ENCODE peak calls at places on chromosome 5, in six cellular contexts. One of them, this sample, is unnamed.

GRCh38 chr5:140611020-140611521 is 21.9 kb downstream of the CD14 start:
- DNase-seq in tibial nerve: no peak
- DNase-seq in IMR-90: peak; percentile 20
- DNase-seq in body of pancreas: no peak
- DNase-seq in HCT116: no peak
- DNase-seq in A549: no peak
- DNase-seq in this sample: no peak

GRCh38 chr5:157487358-157487757 is 27.3 kb downstream of the NIPAL4 start:
- DNase-seq in tibial nerve: no peak
- DNase-seq in IMR-90: no peak
- DNase-seq in body of pancreas: no peak
- DNase-seq in HCT116: no peak
- DNase-seq in A549: no peak
- DNase-seq in this sample: no peak

GRCh38 chr5:76111510-76112174 is 28.5 kb downstream of the SV2C start:
- DNase-seq in tibial nerve: no peak
- DNase-seq in IMR-90: no peak
- DNase-seq in body of pancreas: peak; percentile 27
- DNase-seq in HCT116: no peak
- DNase-seq in A549: no peak
- DNase-seq in this sample: no peak

GRCh38 chr5:164394686-164395187 is 889.3 kb downstream of the MAT2B start:
- DNase-seq in tibial nerve: no peak
- DNase-seq in IMR-90: no peak
- DNase-seq in body of pancreas: no peak
- DNase-seq in HCT116: no peak
- DNase-seq in A549: no peak
- DNase-seq in this sample: no peak

GRCh38 chr5:142922223-142922952 is 152.2 kb downstream of the ARHGAP26 start:
- DNase-seq in tibial nerve: no peak
- DNase-seq in IMR-90: peak; percentile 77
- DNase-seq in body of pancreas: no peak
- DNase-seq in HCT116: no peak
- DNase-seq in A549: peak; percentile 76
- DNase-seq in this sample: no peak

GRCh38 chr5:95900383-95900958 is 61.2 kb downstream of the ELL2 start:
- DNase-seq in tibial nerve: no peak
- DNase-seq in IMR-90: peak; percentile 88
- DNase-seq in body of pancreas: peak; percentile 64
- DNase-seq in HCT116: no peak
- DNase-seq in A549: no peak
- DNase-seq in this sample: no peak

GRCh38 chr5:122772446-122772845 is 2.4 kb upstream of the SNX2 start:
- DNase-seq in tibial nerve: no peak
- DNase-seq in IMR-90: peak; percentile 38
- DNase-seq in body of pancreas: no peak
- DNase-seq in HCT116: no peak
- DNase-seq in A549: no peak
- DNase-seq in this sample: no peak

GRCh38 chr5:59264641-59265245 is 628.8 kb downstream of the PDE4D start:
- DNase-seq in tibial nerve: no peak
- DNase-seq in IMR-90: no peak
- DNase-seq in body of pancreas: no peak
- DNase-seq in HCT116: no peak
- DNase-seq in A549: no peak
- DNase-seq in this sample: no peak

GRCh38 chr5:42387563-42387962 is 35.7 kb upstream of the GHR start:
- DNase-seq in tibial nerve: no peak
- DNase-seq in IMR-90: no peak
- DNase-seq in body of pancreas: no peak
- DNase-seq in HCT116: no peak
- DNase-seq in A549: no peak
- DNase-seq in this sample: no peak

GRCh38 chr5:55052383-55052931 is 28.4 kb downstream of the GZMK start:
- DNase-seq in tibial nerve: no peak
- DNase-seq in IMR-90: peak; percentile 15
- DNase-seq in body of pancreas: no peak
- DNase-seq in HCT116: no peak
- DNase-seq in A549: no peak
- DNase-seq in this sample: no peak

GRCh38 chr5:53343187-53343586 is 137.2 kb upstream of the FST start:
- DNase-seq in tibial nerve: no peak
- DNase-seq in IMR-90: peak; percentile 99
- DNase-seq in body of pancreas: no peak
- DNase-seq in HCT116: no peak
- DNase-seq in A549: no peak
- DNase-seq in this sample: peak; percentile 47

GRCh38 chr5:131952286-131952857 is 6.9 kb upstream of the MEIKIN start:
- DNase-seq in tibial nerve: no peak
- DNase-seq in IMR-90: peak; percentile 1
- DNase-seq in body of pancreas: no peak
- DNase-seq in HCT116: no peak
- DNase-seq in A549: no peak
- DNase-seq in this sample: no peak

GRCh38 chr5:179796877-179797608 is 3.3 kb downstream of the LTC4S start:
- DNase-seq in tibial nerve: no peak
- DNase-seq in IMR-90: no peak
- DNase-seq in body of pancreas: peak; percentile 16
- DNase-seq in HCT116: no peak
- DNase-seq in A549: no peak
- DNase-seq in this sample: no peak

GRCh38 chr5:179795049-179795862 is 1.5 kb downstream of the LTC4S start:
- DNase-seq in tibial nerve: no peak
- DNase-seq in IMR-90: no peak
- DNase-seq in body of pancreas: peak; percentile 44
- DNase-seq in HCT116: no peak
- DNase-seq in A549: no peak
- DNase-seq in this sample: no peak

GRCh38 chr5:179794575-179794974 is 789 bp downstream of the LTC4S start:
- DNase-seq in tibial nerve: no peak
- DNase-seq in IMR-90: no peak
- DNase-seq in body of pancreas: peak; percentile 17
- DNase-seq in HCT116: no peak
- DNase-seq in A549: no peak
- DNase-seq in this sample: no peak

GRCh38 chr5:179797741-179798140 is 4.0 kb downstream of the LTC4S start:
- DNase-seq in tibial nerve: no peak
- DNase-seq in IMR-90: no peak
- DNase-seq in body of pancreas: no peak
- DNase-seq in HCT116: no peak
- DNase-seq in A549: no peak
- DNase-seq in this sample: no peak

DNA sequence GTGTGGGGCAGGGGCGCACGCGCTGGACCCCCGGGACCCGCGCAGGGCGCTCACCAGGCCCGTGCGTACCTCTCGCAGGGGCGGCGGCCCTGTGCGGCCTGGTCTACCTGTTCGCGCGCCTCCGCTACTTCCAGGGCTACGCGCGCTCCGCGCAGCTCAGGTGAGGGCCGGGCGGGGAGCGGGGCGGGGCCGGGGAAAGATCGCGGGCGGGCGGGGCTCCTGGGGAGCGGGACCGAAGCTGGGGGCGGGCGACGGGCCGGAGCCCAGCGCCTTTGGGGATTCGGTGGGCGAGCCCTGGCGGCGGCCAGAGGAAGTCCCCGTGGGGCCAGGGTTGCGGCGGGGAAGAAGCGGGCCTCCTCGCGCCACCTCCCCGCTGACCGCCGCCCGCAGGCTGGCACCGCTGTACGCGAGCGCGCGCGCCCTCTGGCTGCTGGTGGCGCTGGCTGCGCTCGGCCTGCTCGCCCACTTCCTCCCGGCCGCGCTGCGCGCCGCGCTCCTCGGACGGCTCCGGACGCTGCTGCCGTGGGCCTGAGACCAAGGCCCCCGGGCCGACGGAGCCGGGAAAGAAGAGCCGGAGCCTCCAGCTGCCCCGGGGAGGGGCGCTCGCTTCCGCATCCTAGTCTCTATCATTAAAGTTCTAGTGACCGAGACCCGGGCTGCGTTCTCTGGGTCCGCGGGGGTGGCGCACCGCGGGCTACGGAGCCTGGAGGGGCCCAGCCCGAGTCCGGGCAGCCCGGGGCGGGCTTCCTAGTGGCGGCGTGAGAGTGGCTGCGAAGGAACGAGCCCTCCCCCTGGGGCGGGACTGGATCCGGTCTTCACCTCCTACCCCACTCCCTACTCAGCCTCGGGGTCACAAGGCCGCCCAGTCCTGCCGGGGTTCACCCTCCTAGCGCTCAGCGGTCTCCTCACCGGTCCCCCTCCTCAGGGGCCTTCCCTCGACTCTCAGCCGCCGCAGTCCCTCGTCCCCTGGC is 2.4 kb downstream of the LTC4S start:
- DNase-seq in tibial nerve: peak; percentile 64
- DNase-seq in IMR-90: peak; percentile 78
- DNase-seq in body of pancreas: peak; percentile 84
- DNase-seq in HCT116: no peak
- DNase-seq in A549: peak; percentile 84
- DNase-seq in this sample: peak; percentile 82
- TF ChIP-seq POLR2A in tibial nerve: peak; percentile 29
- TF ChIP-seq POLR2A in IMR-90: peak; percentile 27
- TF ChIP-seq POLR2A in body of pancreas: peak; percentile 49
- TF ChIP-seq POLR2A in HCT116: peak; percentile 76
- TF ChIP-seq POLR2A in A549: peak; percentile 28
- TF ChIP-seq POLR2A in this sample: peak; percentile 26

DNA sequence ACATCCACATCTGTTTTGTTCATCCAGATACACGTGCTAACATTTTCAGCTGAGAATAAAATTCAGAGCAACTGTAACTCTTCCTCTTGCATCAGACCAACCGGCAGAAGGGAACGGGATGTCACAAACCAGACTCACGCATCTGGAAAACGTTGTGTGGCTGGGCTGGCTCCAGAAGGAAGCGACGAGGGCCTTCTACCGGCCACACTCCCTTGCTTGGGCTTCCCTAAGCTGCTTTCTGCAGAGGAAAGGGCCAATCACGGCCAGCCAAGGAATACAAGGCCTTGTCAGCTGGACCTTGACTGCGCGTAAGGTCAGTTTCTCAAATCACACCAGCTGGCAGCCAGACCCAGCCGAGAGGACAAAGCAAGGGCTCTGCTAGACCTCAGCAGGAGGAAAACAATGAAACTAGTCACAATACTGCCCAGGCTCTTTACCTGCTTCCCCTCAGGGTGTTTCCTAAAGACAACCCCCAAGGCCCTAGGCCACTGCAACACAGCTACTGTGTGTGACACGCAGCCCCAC is 106.1 kb downstream of the THBS4 start:
- DNase-seq in tibial nerve: peak; percentile 76
- DNase-seq in IMR-90: peak; percentile 15
- DNase-seq in body of pancreas: peak; percentile 59
- DNase-seq in HCT116: no peak
- DNase-seq in A549: no peak
- DNase-seq in this sample: no peak
- TF ChIP-seq POLR2A in tibial nerve: no peak
- TF ChIP-seq POLR2A in IMR-90: no peak
- TF ChIP-seq POLR2A in body of pancreas: no peak
- TF ChIP-seq POLR2A in HCT116: no peak
- TF ChIP-seq POLR2A in A549: no peak
- TF ChIP-seq POLR2A in this sample: no peak

GRCh38 chr5:139402561-139403158 is 1.2 kb downstream of the SPATA24 start:
- DNase-seq in tibial nerve: no peak
- DNase-seq in IMR-90: no peak
- DNase-seq in body of pancreas: no peak
- DNase-seq in HCT116: peak; percentile 19
- DNase-seq in A549: peak; percentile 63
- DNase-seq in this sample: no peak

GRCh38 chr5:139401546-139401945 is 2.3 kb downstream of the SPATA24 start:
- DNase-seq in tibial nerve: no peak
- DNase-seq in IMR-90: no peak
- DNase-seq in body of pancreas: no peak
- DNase-seq in HCT116: no peak
- DNase-seq in A549: no peak
- DNase-seq in this sample: no peak

GRCh38 chr5:139404484-139404840 is 573 bp upstream of the SPATA24 start:
- DNase-seq in tibial nerve: no peak
- DNase-seq in IMR-90: no peak
- DNase-seq in body of pancreas: no peak
- DNase-seq in HCT116: no peak
- DNase-seq in A549: no peak
- DNase-seq in this sample: no peak

GRCh38 chr5:139403418-139403786 is 487 bp downstream of the SPATA24 start:
- DNase-seq in tibial nerve: no peak
- DNase-seq in IMR-90: no peak
- DNase-seq in body of pancreas: no peak
- DNase-seq in HCT116: no peak
- DNase-seq in A549: no peak
- DNase-seq in this sample: no peak

DNA sequence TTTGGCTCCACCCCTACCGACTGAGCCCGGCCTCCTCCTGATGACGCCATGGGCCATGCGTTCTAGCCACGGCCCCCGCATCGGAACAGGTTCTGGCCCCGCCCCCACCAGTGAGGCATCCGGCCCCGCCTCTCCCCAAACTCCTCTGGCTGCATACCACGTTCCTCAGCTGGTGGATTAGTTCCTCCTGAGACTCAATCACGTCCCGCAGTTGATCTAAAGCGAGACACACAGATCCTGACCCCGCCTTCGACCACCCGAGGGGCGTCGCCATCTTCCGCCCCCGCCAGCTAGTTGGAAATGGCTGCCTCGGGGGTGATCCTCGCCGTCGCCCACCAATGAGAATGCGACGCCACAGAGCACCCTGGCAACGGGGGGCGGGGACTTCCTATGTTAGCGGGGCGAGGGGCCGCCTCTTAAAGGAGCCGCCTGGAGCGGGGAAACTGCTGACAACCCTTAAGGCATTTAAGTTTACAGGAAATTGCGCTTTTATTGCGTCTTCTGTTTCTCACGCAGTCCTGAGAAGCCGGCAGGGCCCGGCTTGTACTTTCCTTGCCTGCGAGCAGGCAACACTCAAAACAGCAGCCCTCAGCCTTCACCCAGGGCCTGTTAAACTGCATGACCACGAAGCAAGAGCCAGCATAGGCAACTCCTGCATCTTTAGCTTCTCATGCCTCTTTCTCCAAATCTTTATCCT is at the start of gene SPATA24:
- DNase-seq in tibial nerve: peak; percentile 98
- DNase-seq in IMR-90: peak; percentile 96
- DNase-seq in body of pancreas: peak; percentile 96
- DNase-seq in HCT116: peak; percentile 88
- DNase-seq in A549: peak; percentile 96
- DNase-seq in this sample: peak; percentile 95
- TF ChIP-seq POLR2A in tibial nerve: no peak
- TF ChIP-seq POLR2A in IMR-90: peak; percentile 73
- TF ChIP-seq POLR2A in body of pancreas: peak; percentile 45
- TF ChIP-seq POLR2A in HCT116: no peak
- TF ChIP-seq POLR2A in A549: peak; percentile 36
- TF ChIP-seq POLR2A in this sample: no peak

DNA sequence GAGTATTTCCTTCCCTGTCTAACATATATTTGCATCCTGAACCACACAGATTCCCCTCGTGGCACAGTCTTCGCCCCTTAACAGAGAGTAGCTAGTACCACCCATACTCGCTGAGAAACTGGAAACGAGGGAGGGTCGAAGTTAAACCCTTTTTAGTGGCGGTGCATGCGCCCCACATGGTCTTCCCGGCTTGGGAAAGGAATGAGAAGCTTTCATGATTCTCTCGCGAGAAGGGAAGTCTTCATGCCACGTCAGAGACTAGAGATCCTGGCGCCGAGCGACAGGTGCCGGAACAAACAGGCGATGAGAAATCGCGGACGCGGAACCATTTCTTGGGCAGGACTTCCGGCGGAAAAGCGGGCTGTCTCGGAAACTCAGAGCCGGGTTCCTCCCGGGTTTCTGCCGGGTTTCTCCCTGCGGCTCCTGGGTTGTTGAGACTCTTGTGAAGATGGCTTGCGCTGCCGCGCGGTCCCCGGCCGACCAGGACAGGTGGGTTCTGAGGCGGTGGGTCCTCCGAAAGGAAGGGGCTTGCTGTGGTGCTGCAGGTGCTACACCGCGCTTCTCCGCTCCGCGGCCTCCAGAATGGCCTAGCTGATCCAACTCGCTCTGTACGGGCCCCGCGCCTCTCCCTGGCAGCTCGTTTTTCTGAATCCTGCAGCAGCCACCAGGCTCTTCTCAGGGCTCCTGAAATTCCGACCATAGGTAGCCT is at the start of gene SRP19:
- DNase-seq in tibial nerve: peak; percentile 88
- DNase-seq in IMR-90: peak; percentile 98
- DNase-seq in body of pancreas: peak; percentile 95
- DNase-seq in HCT116: peak; percentile 96
- DNase-seq in A549: peak; percentile 98
- DNase-seq in this sample: peak; percentile 93
- TF ChIP-seq POLR2A in tibial nerve: peak; percentile 5
- TF ChIP-seq POLR2A in IMR-90: peak; percentile 85
- TF ChIP-seq POLR2A in body of pancreas: peak; percentile 79
- TF ChIP-seq POLR2A in HCT116: peak; percentile 82
- TF ChIP-seq POLR2A in A549: peak; percentile 45
- TF ChIP-seq POLR2A in this sample: no peak